ENCODE peak calls at places on chromosomes 3 and 15, in seven cellular contexts. W is lung microvascular endothelial cell, V is A549, P is nucleus accumbens, Z is HTR-8/SVneo, F is PC-9, U is NCI-H510A treated with DMSO at 0.1 percent for 48 hours. E is an unnamed sample.

GRCh38 chr15:35810007-35810406 is 264.0 kb upstream of the DPH6 start:
- DNase-seq in V (no peak), W (no peak), U (no peak), P (no peak), Z (no peak), F (no peak), E (no peak)

GRCh38 chr3:151434151-151434890 is 26.5 kb downstream of the IGSF10 start:
- DNase-seq in Z (no peak), P (no peak), V (peak; percentile 31), W (no peak), U (no peak), F (no peak), E (no peak)

GRCh38 chr15:48459571-48460461 is 128.6 kb downstream of the DUT start:
- DNase-seq in W (peak; percentile 81), U (no peak), P (no peak), Z (no peak), F (no peak), V (no peak), E (no peak)

GRCh38 chr3:66261318-66261717 is 40.5 kb downstream of the SLC25A26 start:
- DNase-seq in Z (peak; percentile 17), V (no peak), P (no peak), U (no peak), F (no peak), W (no peak), E (no peak)

GRCh38 chr3:29004885-29005599 is 275.8 kb upstream of the RBMS3 start:
- DNase-seq in Z (no peak), W (no peak), V (no peak), F (no peak), U (no peak), P (no peak), E (no peak)

GRCh38 chr3:129305592-129306091 is 27.0 kb downstream of the HMCES start:
- DNase-seq in Z (no peak), U (no peak), P (peak; percentile 37), F (no peak), V (no peak), W (peak; percentile 61), E (no peak)

GRCh38 chr3:66904816-66905543 is 93.1 kb upstream of the KBTBD8 start:
- DNase-seq in V (no peak), P (no peak), W (no peak), U (no peak), F (no peak), Z (no peak), E (no peak)

GRCh38 chr15:70474682-70475438 is 288.5 kb downstream of the UACA start:
- DNase-seq in U (no peak), P (peak; percentile 29), W (peak; percentile 86), Z (peak; percentile 80), F (peak; percentile 74), V (peak; percentile 90), E (no peak)